ENCODE peak calls at places on chromosome 6, in four cellular contexts. One of them, this sample, is unnamed.

GRCh38 chr6:18395851-18396187 is 8.7 kb downstream of the RNF144B start:
- DNase-seq in aorta: no peak
- DNase-seq in HepG2: no peak
- DNase-seq in caudate nucleus: no peak
- DNase-seq in this sample: no peak

GRCh38 chr6:56795852-56796532 is 153.3 kb upstream of the DST start:
- DNase-seq in aorta: no peak
- DNase-seq in HepG2: no peak
- DNase-seq in caudate nucleus: no peak
- DNase-seq in this sample: no peak

GRCh38 chr6:134816780-134817179 is 133.1 kb downstream of the ALDH8A1 start:
- DNase-seq in aorta: no peak
- DNase-seq in HepG2: no peak
- DNase-seq in caudate nucleus: no peak
- DNase-seq in this sample: no peak

GRCh38 chr6:41055149-41055548 is 2.1 kb downstream of the APOBEC2 start:
- DNase-seq in aorta: no peak
- DNase-seq in HepG2: no peak
- DNase-seq in caudate nucleus: no peak
- DNase-seq in this sample: no peak

GRCh38 chr6:36399970-36400369 is 12.5 kb upstream of the ETV7 start:
- DNase-seq in aorta: no peak
- DNase-seq in HepG2: no peak
- DNase-seq in caudate nucleus: no peak
- DNase-seq in this sample: no peak

GRCh38 chr6:108195209-108195608 is 29.4 kb downstream of the NR2E1 start:
- DNase-seq in aorta: no peak
- DNase-seq in HepG2: no peak
- DNase-seq in caudate nucleus: no peak
- DNase-seq in this sample: no peak

GRCh38 chr6:7106752-7107577 is 796 bp upstream of the RREB1 start:
- DNase-seq in aorta: peak; percentile 67
- DNase-seq in HepG2: no peak
- DNase-seq in caudate nucleus: no peak
- DNase-seq in this sample: no peak

GRCh38 chr6:134669531-134669930 is 280.4 kb downstream of the ALDH8A1 start:
- DNase-seq in aorta: no peak
- DNase-seq in HepG2: no peak
- DNase-seq in caudate nucleus: no peak
- DNase-seq in this sample: no peak

GRCh38 chr6:7042056-7042653 is 65.6 kb upstream of the RREB1 start:
- DNase-seq in aorta: peak; percentile 66
- DNase-seq in HepG2: peak; percentile 46
- DNase-seq in caudate nucleus: no peak
- DNase-seq in this sample: no peak

GRCh38 chr6:41887355-41887754 is 7.8 kb downstream of the USP49 start:
- DNase-seq in aorta: no peak
- DNase-seq in HepG2: no peak
- DNase-seq in caudate nucleus: no peak
- DNase-seq in this sample: no peak

GRCh38 chr6:11534561-11534960 is 3.0 kb upstream of the TMEM170B start:
- DNase-seq in aorta: no peak
- DNase-seq in HepG2: peak; percentile 59
- DNase-seq in caudate nucleus: no peak
- DNase-seq in this sample: no peak

GRCh38 chr6:127937102-127937501 is 36.2 kb upstream of the THEMIS start:
- DNase-seq in aorta: no peak
- DNase-seq in HepG2: no peak
- DNase-seq in caudate nucleus: no peak
- DNase-seq in this sample: no peak

GRCh38 chr6:100267721-100268123 is 197.0 kb downstream of the SIM1 start:
- DNase-seq in aorta: no peak
- DNase-seq in HepG2: no peak
- DNase-seq in caudate nucleus: no peak
- DNase-seq in this sample: no peak

GRCh38 chr6:12818324-12818723 is 101.8 kb downstream of the PHACTR1 start:
- DNase-seq in aorta: no peak
- DNase-seq in HepG2: no peak
- DNase-seq in caudate nucleus: no peak
- DNase-seq in this sample: no peak

GRCh38 chr6:119119989-119120388 is 41.5 kb upstream of the FAM184A start:
- DNase-seq in aorta: no peak
- DNase-seq in HepG2: no peak
- DNase-seq in caudate nucleus: no peak
- DNase-seq in this sample: no peak

GRCh38 chr6:46626228-46626909 is 26.2 kb downstream of the CYP39A1 start:
- DNase-seq in aorta: no peak
- DNase-seq in HepG2: peak; percentile 33
- DNase-seq in caudate nucleus: no peak
- DNase-seq in this sample: no peak

GRCh38 chr6:16676978-16677377 is 84.3 kb downstream of the ATXN1 start:
- DNase-seq in aorta: no peak
- DNase-seq in HepG2: peak; percentile 31
- DNase-seq in caudate nucleus: no peak
- DNase-seq in this sample: no peak

GRCh38 chr6:37175332-37176267 is 5.6 kb downstream of the PIM1 start:
- DNase-seq in aorta: no peak
- DNase-seq in HepG2: no peak
- DNase-seq in caudate nucleus: no peak
- DNase-seq in this sample: no peak

GRCh38 chr6:27891300-27891913 is 20.8 kb downstream of the OR2B2 start:
- DNase-seq in aorta: no peak
- DNase-seq in HepG2: no peak
- DNase-seq in caudate nucleus: no peak
- DNase-seq in this sample: no peak
- H3K27ac ChIP-seq in aorta: no peak overlapping the region
- H3K27ac ChIP-seq in HepG2: peak overlapping the region; percentile 96
- H3K27ac ChIP-seq in caudate nucleus: no peak overlapping the region
- H3K27ac ChIP-seq in this sample: no peak overlapping the region

DNA sequence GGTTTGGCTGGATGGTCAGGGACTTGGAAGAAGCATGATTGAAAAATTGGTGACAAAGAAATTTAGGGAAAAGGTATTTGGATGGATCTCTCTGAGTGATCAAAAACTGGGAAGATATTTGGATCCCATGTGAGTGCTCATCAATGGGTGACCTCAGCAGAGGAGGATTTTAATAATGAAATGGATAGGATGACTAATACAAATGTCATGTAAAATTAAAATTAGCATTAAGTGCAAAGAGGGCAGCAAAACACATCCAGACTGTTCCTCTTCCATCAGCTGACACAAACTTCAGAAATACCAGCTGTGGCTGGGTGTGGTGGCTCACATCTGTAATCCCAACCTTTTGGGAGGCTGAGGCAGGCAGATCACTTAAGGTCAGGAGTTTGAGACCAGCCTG is 151.7 kb downstream of the THBS2 start:
- DNase-seq in aorta: no peak
- DNase-seq in HepG2: no peak
- DNase-seq in caudate nucleus: no peak
- DNase-seq in this sample: no peak
- H3K27ac ChIP-seq in aorta: no peak overlapping the region
- H3K27ac ChIP-seq in HepG2: no peak overlapping the region
- H3K27ac ChIP-seq in caudate nucleus: no peak overlapping the region
- H3K27ac ChIP-seq in this sample: no peak overlapping the region

GRCh38 chr6:152240436-152240835 is 396.7 kb downstream of the SYNE1 start:
- DNase-seq in aorta: no peak
- DNase-seq in HepG2: no peak
- DNase-seq in caudate nucleus: no peak
- DNase-seq in this sample: no peak
- H3K27ac ChIP-seq in aorta: peak overlapping the region; percentile 50
- H3K27ac ChIP-seq in HepG2: peak overlapping the region; percentile 60
- H3K27ac ChIP-seq in caudate nucleus: no peak overlapping the region
- H3K27ac ChIP-seq in this sample: no peak overlapping the region

GRCh38 chr6:132919028-132919427 is 104.7 kb downstream of the RPS12 start:
- DNase-seq in aorta: no peak
- DNase-seq in HepG2: no peak
- DNase-seq in caudate nucleus: no peak
- DNase-seq in this sample: no peak

GRCh38 chr6:132919476-132919875 is 105.1 kb downstream of the RPS12 start:
- DNase-seq in aorta: peak; percentile 68
- DNase-seq in HepG2: no peak
- DNase-seq in caudate nucleus: no peak
- DNase-seq in this sample: no peak
- H3K27ac ChIP-seq in aorta: no peak overlapping the region
- H3K27ac ChIP-seq in HepG2: no peak overlapping the region
- H3K27ac ChIP-seq in caudate nucleus: no peak overlapping the region
- H3K27ac ChIP-seq in this sample: no peak overlapping the region

GRCh38 chr6:44035621-44036020 is 91.6 kb downstream of the MRPL14 start:
- DNase-seq in aorta: peak; percentile 48
- DNase-seq in HepG2: no peak
- DNase-seq in caudate nucleus: no peak
- DNase-seq in this sample: no peak

GRCh38 chr6:44036699-44037101 is 90.6 kb downstream of the MRPL14 start:
- DNase-seq in aorta: peak; percentile 27
- DNase-seq in HepG2: peak; percentile 49
- DNase-seq in caudate nucleus: no peak
- DNase-seq in this sample: no peak

GRCh38 chr6:44034391-44034861 is 92.8 kb downstream of the MRPL14 start:
- DNase-seq in aorta: no peak
- DNase-seq in HepG2: no peak
- DNase-seq in caudate nucleus: no peak
- DNase-seq in this sample: no peak

GRCh38 chr6:44036196-44036595 is 91.1 kb downstream of the MRPL14 start:
- DNase-seq in aorta: peak; percentile 14
- DNase-seq in HepG2: no peak
- DNase-seq in caudate nucleus: no peak
- DNase-seq in this sample: peak; percentile 12

GRCh38 chr6:44034931-44035345 is 92.3 kb downstream of the MRPL14 start:
- DNase-seq in aorta: peak; percentile 24
- DNase-seq in HepG2: no peak
- DNase-seq in caudate nucleus: no peak
- DNase-seq in this sample: no peak
- H3K27ac ChIP-seq in aorta: no peak overlapping the region
- H3K27ac ChIP-seq in HepG2: no peak overlapping the region
- H3K27ac ChIP-seq in caudate nucleus: no peak overlapping the region
- H3K27ac ChIP-seq in this sample: no peak overlapping the region

DNA sequence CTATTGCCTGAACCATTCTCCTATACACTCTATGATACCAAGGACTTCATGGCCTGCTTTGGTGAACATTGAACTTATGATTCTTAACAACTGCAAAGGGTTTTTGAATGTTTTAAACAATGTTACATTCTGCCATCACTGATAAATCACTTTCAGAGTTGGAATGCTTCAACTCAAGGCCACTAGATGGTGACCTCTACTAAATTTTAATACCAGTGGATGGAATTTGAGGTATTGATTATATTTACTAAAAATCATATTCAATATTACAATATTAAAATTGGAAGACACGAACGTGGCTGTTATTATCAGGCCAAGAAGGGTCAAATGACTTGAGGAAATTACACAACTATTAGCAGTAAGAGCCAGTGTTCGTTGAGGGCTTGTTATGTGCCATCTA is 18.6 kb downstream of the MYCT1 start:
- DNase-seq in aorta: no peak
- DNase-seq in HepG2: no peak
- DNase-seq in caudate nucleus: no peak
- DNase-seq in this sample: no peak
- H3K27ac ChIP-seq in aorta: no peak overlapping the region
- H3K27ac ChIP-seq in HepG2: no peak overlapping the region
- H3K27ac ChIP-seq in caudate nucleus: no peak overlapping the region
- H3K27ac ChIP-seq in this sample: no peak overlapping the region